ENCODE peak calls at places on chromosomes 12 and 14, in eight cellular contexts. R, E, M, W, H, O, T and K are unnamed samples. For H3K27me3, the result is how much of the 10 kb centered on the place peaks cover.

GRCh38 chr12:119159844-119160243 is 18.9 kb upstream of the HSPB8 start:
- DNase-seq in E (no peak), O (no peak), T (no peak), H (no peak), M (no peak), W (no peak), R (no peak), K (no peak)

GRCh38 chr12:46649433-46649832 is 176.4 kb downstream of the SLC38A4 start:
- DNase-seq in W (no peak), T (no peak), H (no peak), E (no peak), R (no peak), O (no peak), M (no peak), K (no peak)

GRCh38 chr12:93902736-93903562 is 225.8 kb downstream of the CRADD start:
- DNase-seq in W (no peak), R (peak), O (no peak), T (peak), H (no peak), E (no peak), M (no peak), K (no peak)

GRCh38 chr14:22221508-22221907 is 367.5 kb downstream of the DAD1 start:
- DNase-seq in M (no peak), H (no peak), E (no peak), T (peak), W (peak), R (peak), O (peak), K (no peak)

GRCh38 chr14:81371802-81372201 is 28.3 kb downstream of the STON2 start:
- DNase-seq in O (no peak), R (no peak), E (no peak), T (peak), W (no peak), M (no peak), H (no peak), K (no peak)

GRCh38 chr14:64410084-64410774 is 22.1 kb downstream of the MTHFD1 start:
- DNase-seq in M (no peak), O (peak), R (peak), W (peak), T (peak), E (no peak), H (no peak), K (no peak)

GRCh38 chr12:56941299-56942017 is 7.2 kb upstream of the SDR9C7 start:
- DNase-seq in M (no peak), O (no peak), E (no peak), W (peak), T (peak), R (peak), H (no peak), K (no peak)

GRCh38 chr12:1815814-1816729 is 4.3 kb upstream of the LRTM2 start:
- DNase-seq in W (no peak), T (no peak), M (no peak), O (no peak), E (no peak), H (no peak), R (no peak), K (no peak)

GRCh38 chr14:104657563-104658324 is 31.7 kb upstream of the INF2 start:
- DNase-seq in O (no peak), H (no peak), W (no peak), M (no peak), T (no peak), R (no peak), E (no peak), K (no peak)

GRCh38 chr12:95908573-95908972 is 33.8 kb downstream of the CCDC38 start:
- DNase-seq in M (no peak), T (no peak), W (peak), R (peak), H (no peak), E (no peak), O (no peak), K (no peak)

GRCh38 chr12:61385771-61386170 is 874.4 kb upstream of the USP15 start:
- DNase-seq in R (peak), O (no peak), T (peak), E (no peak), M (no peak), H (no peak), W (peak), K (no peak)

GRCh38 chr12:14678547-14678946 is 17.9 kb downstream of the GUCY2C start:
- DNase-seq in T (no peak), H (no peak), M (no peak), W (no peak), O (no peak), E (no peak), R (no peak), K (no peak)

GRCh38 chr14:67574156-67574555 is 25.9 kb downstream of the PIGH start:
- DNase-seq in T (no peak), R (no peak), H (no peak), M (no peak), O (no peak), E (peak), W (no peak), K (no peak)

GRCh38 chr14:104687601-104688504 is 1.6 kb upstream of the INF2 start:
- DNase-seq in E (peak), W (no peak), R (peak), M (peak), H (peak), T (peak), O (peak), K (no peak)

GRCh38 chr14:88834883-88835431 is 10.5 kb downstream of the TTC8 start:
- DNase-seq in E (no peak), T (peak), W (peak), R (peak), H (no peak), O (no peak), M (no peak), K (no peak)

GRCh38 chr12:78155546-78155945 is 324.9 kb downstream of the NAV3 start:
- DNase-seq in E (no peak), H (no peak), O (no peak), W (peak), T (peak), M (no peak), R (peak), K (no peak)

GRCh38 chr14:87955501-87955900 is 37.5 kb downstream of the GALC start:
- DNase-seq in T (no peak), O (no peak), H (no peak), M (no peak), W (no peak), R (no peak), E (no peak), K (no peak)

GRCh38 chr14:32932921-32933622 is 5.6 kb upstream of the NPAS3 start:
- DNase-seq in E (peak), M (no peak), T (no peak), W (no peak), O (peak), H (peak), R (no peak), K (no peak)
- H3K27ac ChIP-seq in E (peak), M (no peak), T (no peak), W (no peak), O (no peak), H (no peak), R (no peak), K (no peak)

GRCh38 chr12:49550853-49551252 is 12.0 kb downstream of the KCNH3 start:
- DNase-seq in R (no peak), W (no peak), O (no peak), M (no peak), T (no peak), H (peak), E (no peak), K (no peak)
- H3K27me3 ChIP-seq in R (under half), W (half or more), O (half or more), M (under half), T (under half), H (half or more), E (under half), K (under half)

GRCh38 chr12:69527506-69528272 is 57.5 kb downstream of the FRS2 start:
- DNase-seq in W (peak), M (no peak), O (no peak), R (peak), E (no peak), H (no peak), T (peak), K (no peak)
- TF ChIP-seq CTCF in W (no peak), M (no peak), O (no peak), R (no peak), E (no peak), H (no peak), T (no peak), K (no peak)

DNA sequence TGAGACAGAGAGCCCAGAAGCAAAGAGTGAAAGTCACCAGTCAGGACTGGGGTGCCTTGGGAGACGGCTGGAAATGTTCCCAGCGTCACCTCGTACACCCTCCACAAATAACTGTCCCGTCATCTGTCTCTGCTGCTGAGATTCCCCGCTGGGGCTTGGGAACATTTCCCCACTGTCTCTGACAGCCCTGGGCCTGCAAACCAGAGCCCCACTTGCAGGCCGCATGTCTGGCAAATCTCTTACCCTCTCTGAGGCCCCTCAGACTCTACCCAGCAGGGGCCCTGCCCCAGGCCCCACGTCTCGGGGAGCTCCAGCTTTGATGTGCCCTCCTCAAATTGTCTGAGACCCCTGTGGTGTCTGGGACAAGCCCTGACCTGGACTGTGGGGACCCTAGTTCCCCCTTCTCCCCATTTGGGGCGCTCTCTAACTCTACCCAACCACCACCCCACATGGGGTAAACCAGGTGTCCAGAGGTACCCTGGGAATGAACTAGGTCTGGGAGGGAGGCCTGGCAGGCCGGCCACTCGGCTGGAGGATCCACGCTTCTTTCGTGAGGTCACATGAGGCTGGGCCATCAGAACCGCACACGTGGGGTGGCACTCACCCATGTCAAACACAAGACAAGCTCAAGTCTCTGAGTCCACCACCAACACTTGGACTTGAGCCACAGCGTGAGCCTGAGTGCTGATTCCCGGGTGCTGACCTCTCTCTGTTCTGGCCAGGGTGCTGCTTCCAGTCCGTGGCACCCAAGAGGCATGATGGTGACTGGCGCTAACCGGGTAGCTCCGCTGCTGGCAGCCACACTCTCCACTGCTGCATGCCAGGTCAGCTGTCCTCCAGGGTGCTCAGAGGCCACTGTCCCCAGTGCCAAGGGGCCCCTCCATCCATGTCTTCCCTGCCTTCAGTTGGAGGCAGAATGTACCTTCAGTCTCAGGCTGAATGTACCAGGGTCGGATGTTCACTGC is 59.8 kb downstream of the DIO3 start:
- DNase-seq in W (no peak), E (no peak), T (no peak), O (no peak), H (peak), M (no peak), R (no peak), K (no peak)
- H3K27ac ChIP-seq in W (no peak), E (no peak), T (no peak), O (no peak), H (no peak), M (no peak), R (no peak), K (no peak)

DNA sequence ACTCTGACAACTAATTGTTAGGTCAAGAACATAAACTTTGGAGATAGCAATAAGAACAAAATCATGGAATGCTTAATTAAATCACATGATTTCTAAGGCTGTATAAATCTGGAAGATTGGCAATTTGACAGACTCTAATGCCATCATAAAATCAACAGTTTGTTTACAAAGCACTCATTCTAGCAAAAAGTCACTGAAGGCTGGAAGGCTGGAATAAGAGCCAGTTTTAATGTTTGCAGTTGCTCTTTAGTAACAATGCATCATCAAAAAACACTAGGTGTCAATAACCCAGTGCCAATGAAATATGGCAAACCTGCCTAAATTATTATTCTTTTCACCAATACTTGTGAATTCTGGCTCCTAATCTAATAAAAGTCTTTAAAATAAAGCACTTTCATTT is 65.0 kb downstream of the NUMB start:
- DNase-seq in T (no peak), E (no peak), O (no peak), H (no peak), R (peak), W (no peak), M (no peak), K (no peak)
- H3K27me3 ChIP-seq in T (under half), E (under half), O (under half), H (under half), R (under half), W (under half), M (under half), K (under half)

GRCh38 chr12:120495189-120495722 is 657 bp upstream of the DYNLL1 start:
- DNase-seq in E (no peak), T (peak), R (no peak), M (no peak), H (no peak), O (peak), W (no peak), K (no peak)

GRCh38 chr12:120498870-120499515 is 3.1 kb downstream of the DYNLL1 start:
- DNase-seq in H (no peak), W (no peak), R (no peak), O (no peak), E (no peak), M (no peak), T (no peak), K (no peak)

GRCh38 chr12:120497524-120498150 is 1.7 kb downstream of the DYNLL1 start:
- DNase-seq in O (no peak), W (peak), T (no peak), H (no peak), R (no peak), E (no peak), M (no peak), K (no peak)

GRCh38 chr12:120495723-120496352 is at the start of gene DYNLL1:
- DNase-seq in E (peak), R (peak), T (peak), W (peak), H (peak), O (peak), M (peak), K (peak)

GRCh38 chr12:120496353-120497340 is 734 bp downstream of the DYNLL1 start:
- DNase-seq in T (peak), O (peak), H (peak), E (peak), W (peak), M (peak), R (peak), K (peak)
- TF ChIP-seq CTCF in T (no peak), O (peak), H (no peak), E (no peak), W (no peak), M (no peak), R (peak), K (peak)

GRCh38 chr14:61514006-61514830 is 181.1 kb upstream of the HIF1A start:
- DNase-seq in T (peak), O (no peak), M (no peak), H (no peak), R (peak), E (no peak), W (peak), K (no peak)
- H3K27ac ChIP-seq in T (peak), O (no peak), M (no peak), H (peak), R (peak), E (no peak), W (peak), K (no peak)

DNA sequence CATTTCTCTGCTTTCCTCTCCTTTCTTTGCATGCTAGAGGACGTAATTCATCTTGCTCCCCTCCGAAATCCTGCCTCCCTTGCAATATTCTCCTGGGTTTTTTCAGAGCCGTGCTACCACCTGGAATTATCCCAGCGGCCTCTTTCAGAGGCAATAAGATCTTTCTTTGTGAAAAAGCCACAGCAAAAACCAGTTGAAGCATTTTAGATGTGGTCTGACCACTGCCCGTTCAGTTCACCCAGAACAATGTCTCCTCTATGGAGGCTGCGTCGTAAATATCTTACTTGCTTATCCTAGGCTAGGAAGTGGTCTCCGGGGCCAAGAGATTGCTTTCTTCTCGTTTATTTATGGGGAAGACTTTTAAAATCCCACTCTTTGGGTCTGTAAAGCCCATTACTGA is 85.8 kb downstream of the TBX5 start:
- DNase-seq in H (no peak), W (no peak), R (no peak), M (no peak), E (no peak), T (no peak), O (no peak), K (no peak)
- H3K27me3 ChIP-seq in H (under half), W (under half), R (half or more), M (under half), E (under half), T (under half), O (under half), K (under half)

GRCh38 chr12:120230974-120231315 is 30.0 kb upstream of the RPLP0 start:
- DNase-seq in H (no peak), M (no peak), T (no peak), O (no peak), E (no peak), W (no peak), R (no peak), K (no peak)

GRCh38 chr12:120229583-120230325 is 28.8 kb upstream of the RPLP0 start:
- DNase-seq in T (peak), M (peak), O (peak), W (no peak), H (peak), E (peak), R (peak), K (no peak)

GRCh38 chr12:120229071-120229582 is 28.2 kb upstream of the RPLP0 start:
- DNase-seq in W (no peak), H (no peak), M (peak), R (peak), O (no peak), T (peak), E (peak), K (no peak)

GRCh38 chr12:120230326-120230973 is 29.5 kb upstream of the RPLP0 start:
- DNase-seq in M (peak), T (peak), W (peak), E (peak), R (peak), H (no peak), O (peak), K (no peak)

DNA sequence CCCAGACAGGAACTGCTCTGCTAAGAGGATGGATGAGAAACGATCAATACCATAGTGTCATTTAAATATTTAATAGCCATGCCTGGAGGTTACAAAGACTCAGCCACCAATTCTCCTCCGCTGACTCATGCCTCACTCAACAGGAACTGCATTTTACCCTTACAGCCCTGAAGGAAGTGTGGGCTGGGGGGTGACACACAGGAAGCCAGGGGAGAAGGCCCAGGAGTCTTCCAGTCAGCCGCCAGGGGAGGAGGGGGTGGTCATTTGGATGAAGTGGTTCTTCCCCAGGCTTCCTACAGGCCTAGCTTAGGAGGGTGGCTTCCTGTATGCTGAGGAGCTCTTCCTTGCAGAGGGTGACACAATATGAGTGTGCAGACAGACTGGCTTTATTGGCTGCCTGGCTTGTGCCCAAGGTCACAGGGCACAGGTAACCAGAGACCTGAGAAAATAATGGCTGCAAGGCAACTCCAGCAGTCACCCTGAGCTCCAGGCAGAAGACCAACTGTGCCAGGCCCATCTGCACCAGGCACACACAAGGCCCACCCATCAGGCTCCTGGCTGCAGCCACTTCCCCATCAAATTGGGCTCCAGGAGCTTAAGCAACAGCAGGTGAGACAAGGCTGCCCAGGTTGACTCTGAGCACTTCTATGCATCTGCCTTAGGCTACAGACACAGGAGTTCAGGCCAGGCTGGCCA is 30.6 kb upstream of the RPLP0 start:
- DNase-seq in M (peak), O (no peak), H (peak), W (peak), T (peak), R (peak), E (peak), K (peak)
- TF ChIP-seq CTCF in M (no peak), O (no peak), H (peak), W (peak), T (peak), R (peak), E (no peak), K (no peak)